ENCODE peak calls at places on chromosomes 5 and 9, in nine cellular contexts. B is uterus; Z is CD8-positive, alpha-beta T cell; X is hepatocyte; I is gastrocnemius medialis; C is neural progenitor cell; Y is fibroblast of lung; P is ovary; S is cardiac muscle cell. H is an unnamed sample.

GRCh38 chr9:26637101-26637500 is 255.5 kb downstream of the CAAP1 start:
- DNase-seq in B (no peak), Z (no peak), X (no peak), I (no peak), C (peak; percentile 79), Y (no peak), P (no peak), S (no peak), H (no peak)

GRCh38 chr5:3590253-3590966 is 5.2 kb upstream of the IRX1 start:
- DNase-seq in B (no peak), Z (no peak), X (no peak), I (no peak), C (peak; percentile 78), Y (no peak), P (no peak), S (no peak), H (no peak)

GRCh38 chr5:165094782-165095181 is 1589.4 kb downstream of the MAT2B start:
- DNase-seq in B (no peak), Z (no peak), X (no peak), I (no peak), C (no peak), Y (no peak), P (no peak), S (no peak), H (no peak)

GRCh38 chr5:115531380-115531779 is 13.2 kb downstream of the FEM1C start:
- DNase-seq in B (no peak), Z (no peak), X (no peak), I (no peak), C (no peak), Y (no peak), P (no peak), S (no peak), H (no peak)

GRCh38 chr9:13860019-13860418 is 453.9 kb downstream of the NFIB start:
- DNase-seq in B (no peak), Z (no peak), X (no peak), I (peak; percentile 18), C (no peak), Y (peak; percentile 67), P (no peak), S (no peak), H (no peak)

GRCh38 chr9:129483467-129484324 is 137.2 kb downstream of the C9orf50 start:
- DNase-seq in B (peak; percentile 96), Z (peak; percentile 45), X (peak; percentile 93), I (peak; percentile 89), C (peak; percentile 60), Y (peak; percentile 94), P (peak; percentile 92), S (peak; percentile 75), H (no peak)

GRCh38 chr5:155661859-155662258 is 648.3 kb downstream of the KIF4B start:
- DNase-seq in B (no peak), Z (no peak), X (no peak), I (no peak), C (no peak), Y (no peak), P (no peak), S (no peak), H (no peak)

GRCh38 chr9:36126016-36126786 is 10.3 kb upstream of the GLIPR2 start:
- DNase-seq in B (no peak), Z (no peak), X (no peak), I (no peak), C (no peak), Y (no peak), P (no peak), S (no peak), H (no peak)

GRCh38 chr5:116492776-116493175 is 81.8 kb downstream of the SEMA6A start:
- DNase-seq in B (no peak), Z (no peak), X (peak; percentile 14), I (peak; percentile 18), C (no peak), Y (no peak), P (no peak), S (peak; percentile 45), H (no peak)

GRCh38 chr5:67827521-67827920 is 388.0 kb upstream of the PIK3R1 start:
- DNase-seq in B (no peak), Z (no peak), X (no peak), I (no peak), C (no peak), Y (no peak), P (no peak), S (no peak), H (no peak)

GRCh38 chr9:91474656-91475055 is 51.0 kb upstream of the NFIL3 start:
- DNase-seq in B (no peak), Z (no peak), X (no peak), I (no peak), C (no peak), Y (peak; percentile 67), P (no peak), S (no peak), H (no peak)

GRCh38 chr9:4985376-4986266 is 549 bp downstream of the JAK2 start:
- DNase-seq in B (peak; percentile 34), Z (peak; percentile 19), X (peak; percentile 70), I (peak; percentile 23), C (peak; percentile 55), Y (peak; percentile 48), P (peak; percentile 48), S (peak; percentile 51), H (no peak)

GRCh38 chr5:10557747-10558295 is 6.0 kb upstream of the ANKRD33B start:
- DNase-seq in B (no peak), Z (no peak), X (peak; percentile 31), I (no peak), C (no peak), Y (no peak), P (no peak), S (no peak), H (no peak)

GRCh38 chr9:112245126-112245525 is 70.0 kb upstream of the SUSD1 start:
- DNase-seq in B (no peak), Z (no peak), X (no peak), I (no peak), C (no peak), Y (no peak), P (no peak), S (no peak), H (no peak)

DNA sequence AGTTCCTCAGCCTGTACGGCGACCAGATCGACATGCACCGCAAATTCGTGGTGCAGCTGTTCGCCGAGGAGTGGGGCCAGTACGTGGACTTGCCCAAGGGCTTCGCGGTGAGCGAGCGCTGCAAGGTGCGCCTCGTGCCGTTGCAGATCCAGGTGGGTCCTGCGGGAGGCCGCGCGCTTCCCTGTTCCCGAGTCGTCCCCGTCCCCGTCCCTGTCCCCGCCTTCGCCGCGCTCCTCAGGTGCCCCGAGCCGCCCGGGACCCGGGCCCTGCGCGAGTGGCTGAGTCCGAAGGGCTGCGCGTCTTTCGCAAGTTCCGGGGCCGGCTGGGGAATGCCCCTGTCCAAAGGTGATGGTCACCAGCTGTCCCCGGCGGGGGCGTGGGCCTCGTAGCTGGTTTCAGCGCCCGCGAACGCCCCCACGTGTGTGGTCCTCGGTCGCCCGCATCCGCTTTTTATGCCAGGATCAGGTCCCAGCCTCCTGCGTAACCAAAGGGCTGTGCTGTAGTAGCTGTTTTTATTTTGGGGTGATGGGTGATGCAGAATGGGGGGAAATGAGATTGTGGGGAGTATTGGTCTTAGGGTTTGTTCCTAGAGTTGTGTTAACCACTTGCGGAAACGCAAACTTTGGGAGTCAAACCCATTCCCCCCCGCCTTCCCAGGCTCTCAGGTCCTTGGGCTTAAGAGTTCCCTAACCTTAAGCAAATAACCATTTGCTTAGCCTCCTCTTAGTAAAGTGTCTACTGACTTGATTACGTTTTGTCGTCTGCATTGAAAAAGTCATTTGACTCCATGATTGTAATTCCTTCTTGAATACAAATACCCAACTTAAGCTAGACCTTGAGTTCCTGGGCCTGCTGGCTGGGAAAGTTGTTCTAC is 612 bp downstream of the ISOC1 start:
- DNase-seq in B (peak; percentile 67), Z (peak; percentile 43), X (peak; percentile 87), I (peak; percentile 58), C (peak; percentile 78), Y (peak; percentile 68), P (peak; percentile 76), S (peak; percentile 83), H (peak; percentile 5)
- TF ChIP-seq CTCF in B (no peak), Z (peak; percentile 17), X (peak; percentile 6), I (no peak), C (no peak), Y (peak; percentile 9), P (no peak), S (peak; percentile 7), H (no peak)

DNA sequence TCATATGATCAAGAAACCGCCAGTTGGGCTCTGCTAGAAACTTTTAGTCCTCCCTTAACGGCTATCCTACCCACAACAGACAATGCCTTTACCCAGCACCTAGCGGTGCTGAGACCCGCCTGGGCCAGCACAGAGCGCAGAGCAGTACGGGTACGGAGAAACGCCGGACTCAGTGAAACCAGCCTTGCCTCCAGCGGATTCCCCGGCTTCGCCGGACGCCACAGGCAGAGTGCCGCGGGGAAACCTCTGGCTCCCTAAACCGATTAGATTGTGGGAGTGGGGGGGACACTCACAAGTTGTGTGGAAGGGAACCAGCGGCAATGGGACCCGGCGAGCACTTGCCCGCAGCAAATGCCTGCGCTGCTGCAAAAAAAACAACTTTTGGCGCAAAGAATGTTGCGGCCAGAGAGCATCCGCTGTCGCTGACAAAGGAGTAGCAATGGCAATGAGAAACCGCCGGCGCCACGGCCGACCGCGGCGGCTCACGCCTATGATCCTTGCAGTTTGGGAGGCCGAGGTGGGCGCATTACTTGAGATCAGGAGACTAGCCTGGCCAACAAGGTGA is 88.2 kb downstream of the ANXA2R start:
- DNase-seq in B (peak; percentile 22), Z (peak; percentile 71), X (no peak), I (no peak), C (no peak), Y (peak; percentile 57), P (no peak), S (no peak), H (no peak)
- H3K27me3 ChIP-seq in B (peaks cover 34% of the 10 kb centered on the region), Z (no peaks in the 10 kb centered on the region), X (no peaks in the 10 kb centered on the region), I (peaks cover 78% of the 10 kb centered on the region), C (no peaks in the 10 kb centered on the region), Y (no peaks in the 10 kb centered on the region), P (no peaks in the 10 kb centered on the region), S (no peaks in the 10 kb centered on the region), H (no peaks in the 10 kb centered on the region)

GRCh38 chr9:16267336-16268036 is 603.0 kb downstream of the BNC2 start:
- DNase-seq in B (no peak), Z (no peak), X (peak; percentile 37), I (no peak), C (no peak), Y (peak; percentile 76), P (no peak), S (no peak), H (no peak)

GRCh38 chr9:16268037-16269010 is 602.1 kb downstream of the BNC2 start:
- DNase-seq in B (no peak), Z (no peak), X (no peak), I (no peak), C (no peak), Y (no peak), P (no peak), S (no peak), H (no peak)

GRCh38 chr9:16266648-16267276 is 603.7 kb downstream of the BNC2 start:
- DNase-seq in B (no peak), Z (no peak), X (no peak), I (no peak), C (peak; percentile 13), Y (no peak), P (no peak), S (no peak), H (no peak)

GRCh38 chr9:16262467-16263261 is 607.8 kb downstream of the BNC2 start:
- DNase-seq in B (no peak), Z (no peak), X (no peak), I (no peak), C (no peak), Y (peak; percentile 46), P (no peak), S (no peak), H (no peak)

GRCh38 chr9:16265671-16266070 is 604.8 kb downstream of the BNC2 start:
- DNase-seq in B (no peak), Z (no peak), X (no peak), I (no peak), C (no peak), Y (no peak), P (no peak), S (no peak), H (no peak)
- TF ChIP-seq CTCF in B (no peak), Z (no peak), X (no peak), I (no peak), C (no peak), Y (no peak), P (no peak), S (no peak), H (no peak)

GRCh38 chr9:127219533-127219932 is 45.0 kb upstream of the GARNL3 start:
- DNase-seq in B (no peak), Z (no peak), X (no peak), I (no peak), C (no peak), Y (no peak), P (no peak), S (no peak), H (no peak)
- H3K27me3 ChIP-seq in B (no peaks in the 10 kb centered on the region), Z (no peaks in the 10 kb centered on the region), X (no peaks in the 10 kb centered on the region), I (no peaks in the 10 kb centered on the region), C (peaks cover 29% of the 10 kb centered on the region), Y (peaks cover 26% of the 10 kb centered on the region), P (no peaks in the 10 kb centered on the region), S (peaks cover 6% of the 10 kb centered on the region), H (peaks cover 13% of the 10 kb centered on the region)

H was measured in kidney epithelial cell.